ENCODE peak calls at places on chromosomes 12 and 14, in four cellular contexts. F is GM12878, B is K562, R is HCT116. I is an unnamed sample. For H3K36me3 and H3K4me1, the result is how much of the 10 kb centered on the place peaks cover.

GRCh38 chr12:29314421-29314820 is 66.6 kb downstream of the ERGIC2 start:
- DNase-seq in F (no peak), B (no peak), R (no peak), I (no peak)

GRCh38 chr14:21077672-21078071 is 7.6 kb downstream of the ARHGEF40 start:
- DNase-seq in F (no peak), B (no peak), R (no peak), I (no peak)

GRCh38 chr12:70083677-70084020 is 159.6 kb upstream of the CNOT2 start:
- DNase-seq in F (no peak), B (no peak), R (no peak), I (no peak)

GRCh38 chr14:68542346-68542745 is 250.5 kb downstream of the ZFP36L1 start:
- DNase-seq in F (no peak), B (no peak), R (no peak), I (no peak)

GRCh38 chr14:101119830-101120571 is 216.5 kb upstream of the RTL1 start:
- DNase-seq in F (no peak), B (no peak), R (no peak), I (peak)

GRCh38 chr12:32110417-32110816 is 3.8 kb downstream of the BICD1 start:
- DNase-seq in F (no peak), B (no peak), R (no peak), I (no peak)

GRCh38 chr14:64614992-64615391 is 65.2 kb downstream of the PPP1R36 start:
- DNase-seq in F (no peak), B (no peak), R (no peak), I (no peak)

GRCh38 chr14:35406811-35407630 is 2.5 kb upstream of the NFKBIA start:
- DNase-seq in F (no peak), B (peak), R (peak), I (peak)

GRCh38 chr14:74547331-74547927 is 53.9 kb downstream of the ISCA2 start:
- DNase-seq in F (no peak), B (no peak), R (no peak), I (peak)

GRCh38 chr14:34997762-34998161 is 15.0 kb downstream of the SRP54 start:
- DNase-seq in F (no peak), B (no peak), R (no peak), I (no peak)

GRCh38 chr12:1835178-1836131 is 15.1 kb downstream of the LRTM2 start:
- DNase-seq in F (no peak), B (no peak), R (no peak), I (no peak)

GRCh38 chr12:109130755-109131521 is 14.6 kb downstream of the ACACB start:
- DNase-seq in F (no peak), B (no peak), R (peak), I (peak)

GRCh38 chr12:79687711-79688270 is 3.0 kb downstream of the PAWR start:
- DNase-seq in F (no peak), B (no peak), R (no peak), I (no peak)

DNA sequence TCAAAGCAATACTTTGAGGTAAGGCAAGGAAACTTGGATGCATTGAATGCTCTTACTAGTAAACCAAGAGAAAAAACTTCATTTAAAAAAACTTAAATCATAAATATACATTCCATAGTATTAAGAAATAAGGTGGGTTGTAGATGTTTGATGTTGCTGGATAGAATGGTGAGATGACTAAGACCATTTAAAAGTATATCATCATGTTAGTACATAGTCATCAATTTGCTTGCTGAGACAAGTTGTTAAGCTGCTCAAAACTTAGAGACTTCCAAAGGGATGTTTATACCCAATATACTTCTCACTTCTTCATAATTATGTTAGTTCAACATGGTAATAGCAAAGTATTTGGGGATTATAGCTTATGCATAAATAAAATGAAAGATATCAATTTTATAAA is 675.5 kb upstream of the MGAT4C start:
- DNase-seq in F (no peak), B (no peak), R (no peak), I (no peak)
- TF ChIP-seq REST in F (no peak), B (no peak), R (no peak), I (no peak)

GRCh38 chr14:24255438-24255837 is 7.5 kb downstream of the TGM1 start:
- DNase-seq in F (no peak), B (no peak), R (no peak), I (no peak)

GRCh38 chr14:24254630-24255392 is 8.2 kb downstream of the TGM1 start:
- DNase-seq in F (no peak), B (no peak), R (no peak), I (no peak)

GRCh38 chr14:24252289-24253124 is 10.1 kb upstream of the TINF2 start:
- DNase-seq in F (no peak), B (no peak), R (no peak), I (no peak)

GRCh38 chr14:24251880-24252288 is 9.5 kb upstream of the TINF2 start:
- DNase-seq in F (no peak), B (no peak), R (no peak), I (peak)

DNA sequence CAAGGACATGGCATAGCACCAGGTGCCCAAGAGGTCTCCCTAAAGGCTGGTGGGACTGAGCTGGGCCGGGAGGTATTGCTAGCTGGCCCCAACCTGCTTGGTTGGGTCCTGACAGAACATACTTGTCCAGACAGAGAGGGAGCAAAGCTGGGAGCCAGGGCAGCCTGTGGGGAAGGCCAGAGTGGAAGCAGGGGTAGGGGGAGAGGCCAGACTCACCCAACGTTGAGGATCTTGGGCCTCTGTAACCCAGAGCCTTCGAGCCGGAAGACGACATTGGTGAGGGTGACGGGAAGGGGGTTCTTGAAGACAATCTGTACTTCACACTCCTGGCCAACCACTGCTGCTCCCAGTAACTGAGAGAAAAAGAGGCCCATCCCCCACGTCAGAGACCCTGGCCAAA is 9.0 kb downstream of the TGM1 start:
- DNase-seq in F (no peak), B (no peak), R (no peak), I (no peak)
- H3K36me3 ChIP-seq in F (under half), B (under half), R (under half), I (under half)

GRCh38 chr14:93034671-93034994 is 81.1 kb downstream of the ITPK1 start:
- DNase-seq in F (no peak), B (no peak), R (no peak), I (no peak)

GRCh38 chr14:93033983-93034670 is 81.6 kb downstream of the ITPK1 start:
- DNase-seq in F (no peak), B (peak), R (no peak), I (peak)

GRCh38 chr14:93032301-93032929 is 83.3 kb downstream of the ITPK1 start:
- DNase-seq in F (no peak), B (no peak), R (no peak), I (no peak)

GRCh38 chr14:93031505-93032300 is 84.0 kb downstream of the ITPK1 start:
- DNase-seq in F (no peak), B (no peak), R (no peak), I (no peak)

GRCh38 chr14:93033039-93033982 is 82.4 kb downstream of the ITPK1 start:
- DNase-seq in F (no peak), B (no peak), R (no peak), I (no peak)
- H3K4me1 ChIP-seq in F (under half), B (under half), R (half or more), I (under half)

DNA sequence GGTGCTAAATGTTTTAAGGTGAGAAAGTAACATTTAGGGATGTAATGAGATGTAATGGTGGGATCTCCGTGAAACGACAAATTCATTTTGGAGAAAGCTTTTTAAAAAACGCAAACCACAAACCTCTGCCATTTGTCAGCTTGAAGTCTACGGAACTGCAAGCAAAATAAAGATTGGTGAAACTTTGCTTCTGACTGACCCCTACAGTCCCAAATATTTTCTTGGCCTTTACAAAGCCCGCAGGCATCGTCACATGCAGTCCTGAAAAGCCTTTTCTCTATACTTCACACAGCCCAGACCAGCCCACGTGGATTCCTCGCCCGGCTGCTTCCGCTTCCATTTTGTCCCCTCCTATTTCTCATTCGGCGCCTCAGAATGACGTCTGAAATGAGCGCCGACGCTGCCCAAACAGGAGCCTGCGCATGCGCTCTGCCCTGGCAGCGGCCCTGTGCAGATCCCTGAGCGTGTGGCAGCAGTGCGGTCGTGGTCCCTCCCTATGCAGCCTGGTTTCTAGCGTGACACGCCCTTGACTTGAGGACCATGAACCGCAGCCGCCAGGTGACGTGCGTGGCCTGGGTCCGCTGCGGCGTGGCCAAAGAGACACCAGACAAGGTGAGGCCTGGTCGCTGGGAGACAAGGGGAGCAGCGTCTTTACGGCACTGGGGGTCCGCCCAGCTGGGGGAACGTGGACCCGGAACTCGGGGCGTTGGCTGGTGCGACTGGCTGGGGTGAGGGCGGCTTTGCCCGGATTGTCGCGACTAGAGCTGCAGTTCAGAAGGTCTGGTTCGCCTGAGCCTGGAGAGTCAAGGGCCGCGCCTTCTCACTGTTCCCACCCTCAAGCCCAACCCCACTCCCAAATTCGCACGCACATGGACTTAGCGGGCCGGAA is at the start of gene PWP1:
- DNase-seq in F (peak), B (peak), R (peak), I (peak)
- TF ChIP-seq REST in F (no peak), B (no peak), R (no peak), I (peak)

DNA sequence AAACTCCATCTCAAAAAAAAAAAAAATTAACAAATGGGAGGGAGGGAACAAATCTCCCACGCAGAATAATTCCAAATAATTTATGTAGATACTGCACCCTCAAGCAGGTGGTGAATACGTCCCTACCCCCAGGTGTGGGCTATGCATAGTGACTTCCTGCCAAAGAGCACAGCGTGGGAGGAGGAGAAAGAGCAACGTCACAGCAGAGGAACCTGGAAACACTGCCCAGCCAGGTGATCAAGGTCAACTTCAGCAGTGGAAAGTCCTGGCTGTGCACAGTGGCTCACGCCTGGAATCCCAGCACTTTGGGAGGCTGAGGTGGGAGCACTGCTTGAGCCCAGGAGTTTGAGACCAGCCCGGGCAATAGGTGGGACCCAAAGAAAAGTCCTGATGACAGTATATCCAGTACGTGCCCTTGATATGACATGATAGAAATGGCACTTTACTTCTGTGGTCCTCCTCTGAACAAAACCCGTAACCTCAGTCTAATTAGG is 9.5 kb downstream of the CINP start:
- DNase-seq in F (no peak), B (no peak), R (no peak), I (no peak)
- H3K36me3 ChIP-seq in F (under half), B (half or more), R (under half), I (under half)

DNA sequence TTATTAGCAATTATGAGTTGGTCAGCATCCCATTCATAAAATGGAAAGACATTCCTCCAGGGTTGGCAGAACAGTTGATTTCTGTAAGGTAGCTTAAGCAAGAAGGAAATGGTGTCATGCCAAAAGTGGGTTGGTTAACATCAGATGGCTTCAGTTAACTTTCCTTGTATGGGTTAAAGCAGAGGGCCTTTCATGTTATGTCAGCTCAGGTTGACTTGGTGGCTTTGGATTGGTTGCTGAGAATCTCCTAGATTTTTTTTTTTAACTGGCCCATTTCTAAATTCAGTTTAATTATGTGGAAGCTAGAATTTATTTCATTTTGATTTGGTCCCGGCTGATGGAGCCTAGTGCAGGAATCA is 87.8 kb downstream of the BBS10 start:
- DNase-seq in F (no peak), B (no peak), R (no peak), I (no peak)
- H3K4me1 ChIP-seq in F (under half), B (under half), R (under half), I (under half)

GRCh38 chr12:52739963-52740362 is 36.6 kb upstream of the KRT77 start:
- DNase-seq in F (no peak), B (no peak), R (no peak), I (no peak)
- TF ChIP-seq REST in F (no peak), B (no peak), R (no peak), I (no peak)

DNA sequence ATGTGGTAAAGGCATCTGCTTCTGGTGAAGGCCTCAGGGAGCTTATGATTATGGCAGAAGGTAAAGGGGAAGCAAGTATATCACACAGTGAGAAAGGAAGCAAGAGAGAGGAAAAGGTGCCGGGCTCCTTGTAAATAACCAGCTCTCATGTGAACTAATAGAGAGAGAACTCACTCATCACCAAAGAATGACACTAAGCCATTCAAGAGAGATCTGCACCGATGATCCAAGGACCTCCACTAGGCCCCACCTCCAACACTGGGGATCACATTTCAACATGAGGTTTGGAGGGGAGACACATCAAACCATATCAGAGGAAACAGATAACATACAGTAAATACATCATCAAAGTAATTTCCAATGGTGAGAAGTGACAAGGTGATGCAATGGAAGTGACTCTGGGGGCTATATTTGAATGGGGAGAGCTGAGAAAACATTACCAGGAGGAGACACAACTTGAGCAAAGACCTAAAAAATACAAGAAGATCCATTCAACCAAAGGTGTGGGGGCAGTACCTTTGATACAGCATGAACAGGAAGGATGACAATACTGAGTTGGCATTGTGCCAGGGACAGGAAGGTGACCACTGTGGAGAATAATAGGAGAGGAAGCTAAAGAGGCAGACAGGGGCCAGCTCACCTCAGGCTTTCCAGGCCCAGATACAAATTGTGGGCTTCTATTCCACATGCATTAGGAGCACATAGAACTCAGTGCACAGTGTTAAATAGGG is 134.4 kb upstream of the GRIP1 start:
- DNase-seq in F (no peak), B (no peak), R (no peak), I (no peak)
- H3K36me3 ChIP-seq in F (under half), B (under half), R (under half), I (under half)

DNA sequence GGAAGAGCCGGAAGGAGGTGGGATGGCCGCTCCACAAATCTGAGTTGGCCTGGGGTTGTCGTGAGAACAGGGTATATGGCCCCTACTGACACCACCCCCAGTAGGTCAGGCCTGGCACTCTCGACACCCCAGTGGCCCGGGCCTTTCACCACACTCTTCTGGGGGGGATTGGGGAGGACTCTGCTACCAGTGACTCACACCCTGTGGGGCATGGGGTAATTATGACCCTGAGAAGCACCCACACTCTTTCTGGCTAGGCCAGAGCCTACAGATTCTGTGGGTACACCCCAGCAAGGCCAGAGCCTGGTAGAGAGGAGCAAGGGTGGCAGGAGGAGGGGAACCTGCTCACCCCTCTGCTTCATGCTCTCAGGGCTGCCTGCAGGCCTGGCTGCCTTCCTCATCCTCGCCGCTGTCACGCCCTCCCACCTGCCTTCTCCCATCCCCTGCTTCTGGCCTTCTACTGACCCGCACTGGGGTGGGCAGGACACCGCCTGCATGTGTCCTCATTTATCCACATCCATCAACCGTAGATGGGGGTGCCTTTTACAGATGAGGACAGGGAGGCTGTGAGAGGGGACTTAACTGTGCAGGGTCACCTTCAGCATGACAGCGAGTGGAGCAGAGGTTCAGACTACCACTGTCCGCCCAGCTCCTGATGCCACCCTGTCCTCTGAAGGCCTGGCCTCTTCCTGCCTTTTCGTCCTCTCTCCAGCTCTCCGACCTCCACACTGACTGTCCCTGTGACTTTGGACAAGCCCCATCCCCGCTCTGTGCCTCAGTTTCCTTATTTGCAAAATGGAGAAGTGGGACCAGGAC is 18.4 kb downstream of the ASB2 start:
- DNase-seq in F (no peak), B (no peak), R (no peak), I (no peak)
- H3K4me1 ChIP-seq in F (half or more), B (under half), R (half or more), I (under half)

DNA sequence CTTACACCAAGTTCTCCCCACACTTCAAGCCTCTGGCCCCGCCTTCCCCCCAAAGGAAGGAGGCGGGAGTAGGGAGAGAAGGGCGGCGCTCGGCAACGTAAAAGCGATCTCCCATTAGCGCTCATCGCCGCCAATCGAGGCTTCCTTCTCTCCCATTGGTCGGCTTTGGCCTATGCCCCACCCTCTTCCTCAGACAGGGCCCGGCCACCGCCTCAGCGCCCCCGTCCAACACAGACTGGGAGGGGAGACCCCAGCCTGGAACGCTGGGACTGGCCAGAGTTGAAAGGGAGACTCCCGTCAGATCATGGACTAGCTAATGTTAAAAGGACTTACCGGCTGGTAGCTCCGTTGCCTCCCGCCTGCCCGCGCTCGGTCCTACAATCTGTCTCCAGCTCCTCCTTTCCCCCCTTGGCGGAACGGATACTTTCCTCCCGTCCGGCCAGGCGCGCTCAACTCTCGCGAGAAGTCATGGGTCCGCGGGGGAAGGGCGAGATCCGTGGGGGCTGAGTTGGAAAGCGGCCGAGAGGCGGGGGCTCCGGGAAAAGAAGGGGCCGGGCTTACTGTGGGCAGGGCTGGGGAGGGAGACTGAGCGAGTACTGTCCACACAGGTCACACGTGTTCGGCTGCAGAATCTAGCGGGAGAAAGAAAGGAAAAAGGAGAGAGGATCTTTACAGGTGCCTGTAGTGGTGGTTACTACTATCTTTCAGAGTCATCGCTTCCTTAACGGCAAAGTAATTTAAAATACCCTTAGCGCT is at the start of gene ATF7:
- DNase-seq in F (peak), B (peak), R (peak), I (peak)
- TF ChIP-seq REST in F (no peak), B (no peak), R (no peak), I (peak)